ENCODE peak calls at places on chromosomes 7 and 10, in four cellular contexts. P is retina, X is epithelial cell of proximal tubule, C is upper lobe of left lung. S is an unnamed sample.

GRCh38 chr10:97788552-97789442 is 17.0 kb upstream of the SFRP5 start:
- DNase-seq in P (no peak), X (no peak), C (no peak), S (no peak)

GRCh38 chr10:44968101-44968886 is 8.7 kb downstream of the RASSF4 start:
- DNase-seq in P (no peak), X (no peak), C (no peak), S (no peak)

GRCh38 chr10:63208981-63209380 is 75.9 kb downstream of the NRBF2 start:
- DNase-seq in P (no peak), X (no peak), C (no peak), S (no peak)

GRCh38 chr10:102868976-102869289 is 337 bp upstream of the AS3MT start:
- DNase-seq in P (no peak), X (no peak), C (no peak), S (no peak)

GRCh38 chr7:219581-220150 is 27.3 kb downstream of the FAM20C start:
- DNase-seq in P (no peak), X (no peak), C (peak), S (peak)

GRCh38 chr7:57651006-57651405 is 201.0 kb downstream of the ZNF716 start:
- DNase-seq in P (no peak), X (no peak), C (peak), S (no peak)

GRCh38 chr7:10022957-10023356 is 950.7 kb upstream of the PHF14 start:
- DNase-seq in P (peak), X (no peak), C (no peak), S (peak)

GRCh38 chr10:74079914-74080590 is 70.6 kb downstream of the AP3M1 start:
- DNase-seq in P (no peak), X (no peak), C (no peak), S (no peak)

GRCh38 chr10:113613427-113613826 is 50.4 kb downstream of the NRAP start:
- DNase-seq in P (no peak), X (no peak), C (no peak), S (no peak)

S was measured in SK-MEL-5.